ENCODE peak calls at places on chromosomes 4 and X, in ten cellular contexts. One of them, this sample, is unnamed.

GRCh38 chr4:4502694-4503311 is 39.0 kb downstream of the STX18 start:
- DNase-seq in CD4-positive, CD25-positive, alpha-beta regulatory T cell: no peak
- DNase-seq in HL-60: no peak
- DNase-seq in OCI-LY7: no peak
- DNase-seq in psoas muscle: no peak
- DNase-seq in fibroblast of lung: peak; percentile 61
- DNase-seq in upper lobe of left lung: no peak
- DNase-seq in heart right ventricle: no peak
- DNase-seq in mucosa of descending colon: no peak
- DNase-seq in bronchial epithelial cell: no peak
- DNase-seq in this sample: no peak

GRCh38 chrX:1292581-1293310 is 24.1 kb downstream of the CSF2RA start:
- DNase-seq in psoas muscle: no peak
- DNase-seq in fibroblast of lung: no peak
- DNase-seq in mucosa of descending colon: no peak
- DNase-seq in bronchial epithelial cell: no peak
- DNase-seq in HL-60: peak; percentile 63
- DNase-seq in upper lobe of left lung: no peak
- DNase-seq in OCI-LY7: no peak
- DNase-seq in heart right ventricle: no peak
- DNase-seq in CD4-positive, CD25-positive, alpha-beta regulatory T cell: no peak
- DNase-seq in this sample: no peak

GRCh38 chr4:7313361-7313811 is 121.0 kb downstream of the SORCS2 start:
- DNase-seq in OCI-LY7: no peak
- DNase-seq in HL-60: no peak
- DNase-seq in upper lobe of left lung: no peak
- DNase-seq in heart right ventricle: no peak
- DNase-seq in fibroblast of lung: no peak
- DNase-seq in psoas muscle: peak; percentile 6
- DNase-seq in bronchial epithelial cell: no peak
- DNase-seq in CD4-positive, CD25-positive, alpha-beta regulatory T cell: no peak
- DNase-seq in mucosa of descending colon: peak; percentile 44
- DNase-seq in this sample: no peak

GRCh38 chrX:66163849-66164401 is at the start of gene HEPH:
- DNase-seq in heart right ventricle: no peak
- DNase-seq in psoas muscle: no peak
- DNase-seq in OCI-LY7: no peak
- DNase-seq in CD4-positive, CD25-positive, alpha-beta regulatory T cell: no peak
- DNase-seq in upper lobe of left lung: no peak
- DNase-seq in mucosa of descending colon: no peak
- DNase-seq in bronchial epithelial cell: no peak
- DNase-seq in fibroblast of lung: peak; percentile 57
- DNase-seq in HL-60: no peak
- DNase-seq in this sample: no peak

GRCh38 chr4:183177001-183177400 is 77.9 kb downstream of the WWC2 start:
- DNase-seq in CD4-positive, CD25-positive, alpha-beta regulatory T cell: no peak
- DNase-seq in fibroblast of lung: no peak
- DNase-seq in upper lobe of left lung: no peak
- DNase-seq in bronchial epithelial cell: peak; percentile 75
- DNase-seq in OCI-LY7: no peak
- DNase-seq in psoas muscle: no peak
- DNase-seq in mucosa of descending colon: no peak
- DNase-seq in heart right ventricle: no peak
- DNase-seq in HL-60: no peak
- DNase-seq in this sample: peak; percentile 66

GRCh38 chrX:107742754-107743191 is 32.8 kb downstream of the TSC22D3 start:
- DNase-seq in fibroblast of lung: no peak
- DNase-seq in HL-60: no peak
- DNase-seq in upper lobe of left lung: peak; percentile 61
- DNase-seq in bronchial epithelial cell: no peak
- DNase-seq in OCI-LY7: no peak
- DNase-seq in CD4-positive, CD25-positive, alpha-beta regulatory T cell: no peak
- DNase-seq in heart right ventricle: no peak
- DNase-seq in psoas muscle: peak; percentile 36
- DNase-seq in mucosa of descending colon: peak; percentile 64
- DNase-seq in this sample: no peak

GRCh38 chrX:150570512-150570911 is 2.1 kb downstream of the MTM1 start:
- DNase-seq in OCI-LY7: no peak
- DNase-seq in CD4-positive, CD25-positive, alpha-beta regulatory T cell: no peak
- DNase-seq in heart right ventricle: no peak
- DNase-seq in psoas muscle: no peak
- DNase-seq in fibroblast of lung: no peak
- DNase-seq in HL-60: peak; percentile 39
- DNase-seq in bronchial epithelial cell: no peak
- DNase-seq in upper lobe of left lung: no peak
- DNase-seq in mucosa of descending colon: no peak
- DNase-seq in this sample: peak; percentile 32

GRCh38 chrX:15694968-15695451 is 30.4 kb upstream of the CLTRN start:
- DNase-seq in CD4-positive, CD25-positive, alpha-beta regulatory T cell: no peak
- DNase-seq in fibroblast of lung: no peak
- DNase-seq in bronchial epithelial cell: no peak
- DNase-seq in psoas muscle: no peak
- DNase-seq in mucosa of descending colon: no peak
- DNase-seq in heart right ventricle: no peak
- DNase-seq in upper lobe of left lung: no peak
- DNase-seq in OCI-LY7: no peak
- DNase-seq in HL-60: no peak
- DNase-seq in this sample: no peak

GRCh38 chr4:184196730-184197355 is 20.8 kb downstream of the ENPP6 start:
- DNase-seq in mucosa of descending colon: no peak
- DNase-seq in HL-60: no peak
- DNase-seq in psoas muscle: no peak
- DNase-seq in fibroblast of lung: no peak
- DNase-seq in bronchial epithelial cell: peak; percentile 15
- DNase-seq in CD4-positive, CD25-positive, alpha-beta regulatory T cell: no peak
- DNase-seq in heart right ventricle: no peak
- DNase-seq in upper lobe of left lung: no peak
- DNase-seq in OCI-LY7: no peak
- DNase-seq in this sample: peak; percentile 6

GRCh38 chr4:147173797-147174196 is 228.1 kb upstream of the TTC29 start:
- DNase-seq in upper lobe of left lung: no peak
- DNase-seq in CD4-positive, CD25-positive, alpha-beta regulatory T cell: no peak
- DNase-seq in bronchial epithelial cell: no peak
- DNase-seq in mucosa of descending colon: no peak
- DNase-seq in OCI-LY7: no peak
- DNase-seq in heart right ventricle: no peak
- DNase-seq in HL-60: no peak
- DNase-seq in psoas muscle: no peak
- DNase-seq in fibroblast of lung: no peak
- DNase-seq in this sample: no peak

GRCh38 chrX:129086802-129087201 is 436.5 kb downstream of the SMARCA1 start:
- DNase-seq in mucosa of descending colon: no peak
- DNase-seq in HL-60: no peak
- DNase-seq in psoas muscle: no peak
- DNase-seq in fibroblast of lung: no peak
- DNase-seq in bronchial epithelial cell: no peak
- DNase-seq in heart right ventricle: no peak
- DNase-seq in OCI-LY7: no peak
- DNase-seq in CD4-positive, CD25-positive, alpha-beta regulatory T cell: no peak
- DNase-seq in upper lobe of left lung: no peak
- DNase-seq in this sample: no peak

GRCh38 chrX:48938721-48939416 is 18.5 kb downstream of the OTUD5 start:
- DNase-seq in heart right ventricle: no peak
- DNase-seq in upper lobe of left lung: no peak
- DNase-seq in fibroblast of lung: no peak
- DNase-seq in bronchial epithelial cell: no peak
- DNase-seq in mucosa of descending colon: peak; percentile 66
- DNase-seq in HL-60: no peak
- DNase-seq in psoas muscle: no peak
- DNase-seq in CD4-positive, CD25-positive, alpha-beta regulatory T cell: peak; percentile 70
- DNase-seq in OCI-LY7: peak; percentile 80
- DNase-seq in this sample: no peak

GRCh38 chr4:108954880-108955279 is 192.0 kb upstream of the ETNPPL start:
- DNase-seq in OCI-LY7: no peak
- DNase-seq in bronchial epithelial cell: peak; percentile 7
- DNase-seq in CD4-positive, CD25-positive, alpha-beta regulatory T cell: no peak
- DNase-seq in fibroblast of lung: no peak
- DNase-seq in HL-60: no peak
- DNase-seq in heart right ventricle: no peak
- DNase-seq in mucosa of descending colon: no peak
- DNase-seq in upper lobe of left lung: no peak
- DNase-seq in psoas muscle: no peak
- DNase-seq in this sample: no peak

GRCh38 chr4:122797405-122798094 is 29.1 kb upstream of the FGF2 start:
- DNase-seq in CD4-positive, CD25-positive, alpha-beta regulatory T cell: no peak
- DNase-seq in bronchial epithelial cell: no peak
- DNase-seq in mucosa of descending colon: no peak
- DNase-seq in fibroblast of lung: no peak
- DNase-seq in HL-60: no peak
- DNase-seq in OCI-LY7: no peak
- DNase-seq in psoas muscle: no peak
- DNase-seq in heart right ventricle: no peak
- DNase-seq in upper lobe of left lung: no peak
- DNase-seq in this sample: no peak
- H3K4me3 ChIP-seq in CD4-positive, CD25-positive, alpha-beta regulatory T cell: no peak overlapping the region
- H3K4me3 ChIP-seq in bronchial epithelial cell: no peak overlapping the region
- H3K4me3 ChIP-seq in mucosa of descending colon: no peak overlapping the region
- H3K4me3 ChIP-seq in fibroblast of lung: no peak overlapping the region
- H3K4me3 ChIP-seq in HL-60: no peak overlapping the region
- H3K4me3 ChIP-seq in OCI-LY7: no peak overlapping the region
- H3K4me3 ChIP-seq in psoas muscle: peak overlapping the region; percentile 13
- H3K4me3 ChIP-seq in heart right ventricle: peak overlapping the region; percentile 38
- H3K4me3 ChIP-seq in upper lobe of left lung: no peak overlapping the region
- H3K4me3 ChIP-seq in this sample: no peak overlapping the region

GRCh38 chrX:74656079-74656745 is 41.8 kb upstream of the RLIM start:
- DNase-seq in CD4-positive, CD25-positive, alpha-beta regulatory T cell: no peak
- DNase-seq in heart right ventricle: no peak
- DNase-seq in psoas muscle: no peak
- DNase-seq in HL-60: no peak
- DNase-seq in upper lobe of left lung: no peak
- DNase-seq in bronchial epithelial cell: no peak
- DNase-seq in fibroblast of lung: no peak
- DNase-seq in mucosa of descending colon: no peak
- DNase-seq in OCI-LY7: no peak
- DNase-seq in this sample: no peak
- H3K4me3 ChIP-seq in CD4-positive, CD25-positive, alpha-beta regulatory T cell: no peak overlapping the region
- H3K4me3 ChIP-seq in heart right ventricle: no peak overlapping the region
- H3K4me3 ChIP-seq in psoas muscle: no peak overlapping the region
- H3K4me3 ChIP-seq in HL-60: no peak overlapping the region
- H3K4me3 ChIP-seq in upper lobe of left lung: no peak overlapping the region
- H3K4me3 ChIP-seq in bronchial epithelial cell: no peak overlapping the region
- H3K4me3 ChIP-seq in fibroblast of lung: no peak overlapping the region
- H3K4me3 ChIP-seq in mucosa of descending colon: no peak overlapping the region
- H3K4me3 ChIP-seq in OCI-LY7: no peak overlapping the region
- H3K4me3 ChIP-seq in this sample: no peak overlapping the region

DNA sequence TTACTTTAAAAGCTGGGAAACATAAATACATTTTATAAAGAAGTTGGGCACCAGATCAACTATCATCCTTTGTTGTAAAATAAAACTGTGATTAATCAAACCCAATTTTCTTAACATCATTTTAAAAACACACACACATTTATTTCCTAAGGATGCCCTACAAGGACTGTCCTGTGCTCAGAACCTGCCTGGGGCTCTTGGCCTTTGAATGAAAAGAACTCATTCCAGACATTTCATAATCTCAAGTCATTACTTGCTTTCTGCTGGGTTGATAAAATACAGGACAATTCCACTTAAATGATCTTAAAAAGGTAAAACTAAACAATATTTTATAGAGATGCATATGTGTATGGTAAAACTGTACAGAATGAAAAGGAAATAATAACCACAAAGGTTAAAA is 2.8 kb downstream of the SH3D19 start:
- DNase-seq in fibroblast of lung: no peak
- DNase-seq in HL-60: no peak
- DNase-seq in upper lobe of left lung: no peak
- DNase-seq in mucosa of descending colon: no peak
- DNase-seq in OCI-LY7: no peak
- DNase-seq in CD4-positive, CD25-positive, alpha-beta regulatory T cell: no peak
- DNase-seq in heart right ventricle: no peak
- DNase-seq in psoas muscle: no peak
- DNase-seq in bronchial epithelial cell: peak; percentile 50
- DNase-seq in this sample: no peak
- H3K4me3 ChIP-seq in fibroblast of lung: no peak overlapping the region
- H3K4me3 ChIP-seq in HL-60: no peak overlapping the region
- H3K4me3 ChIP-seq in upper lobe of left lung: no peak overlapping the region
- H3K4me3 ChIP-seq in mucosa of descending colon: no peak overlapping the region
- H3K4me3 ChIP-seq in OCI-LY7: no peak overlapping the region
- H3K4me3 ChIP-seq in CD4-positive, CD25-positive, alpha-beta regulatory T cell: no peak overlapping the region
- H3K4me3 ChIP-seq in heart right ventricle: peak overlapping the region; percentile 93
- H3K4me3 ChIP-seq in psoas muscle: no peak overlapping the region
- H3K4me3 ChIP-seq in bronchial epithelial cell: no peak overlapping the region
- H3K4me3 ChIP-seq in this sample: peak overlapping the region; percentile 71

GRCh38 chrX:40169193-40170086 is 71.7 kb upstream of the BCOR start:
- DNase-seq in CD4-positive, CD25-positive, alpha-beta regulatory T cell: peak; percentile 63
- DNase-seq in fibroblast of lung: peak; percentile 81
- DNase-seq in HL-60: peak; percentile 26
- DNase-seq in mucosa of descending colon: peak; percentile 83
- DNase-seq in upper lobe of left lung: peak; percentile 83
- DNase-seq in psoas muscle: peak; percentile 48
- DNase-seq in heart right ventricle: no peak
- DNase-seq in OCI-LY7: peak; percentile 92
- DNase-seq in bronchial epithelial cell: peak; percentile 61
- DNase-seq in this sample: peak; percentile 85

GRCh38 chrX:40172980-40173661 is 75.4 kb upstream of the BCOR start:
- DNase-seq in heart right ventricle: no peak
- DNase-seq in upper lobe of left lung: no peak
- DNase-seq in fibroblast of lung: no peak
- DNase-seq in OCI-LY7: peak; percentile 10
- DNase-seq in HL-60: no peak
- DNase-seq in bronchial epithelial cell: no peak
- DNase-seq in mucosa of descending colon: no peak
- DNase-seq in psoas muscle: no peak
- DNase-seq in CD4-positive, CD25-positive, alpha-beta regulatory T cell: no peak
- DNase-seq in this sample: no peak

GRCh38 chrX:40172169-40172979 is 74.6 kb upstream of the BCOR start:
- DNase-seq in bronchial epithelial cell: no peak
- DNase-seq in mucosa of descending colon: peak; percentile 84
- DNase-seq in HL-60: no peak
- DNase-seq in OCI-LY7: peak; percentile 56
- DNase-seq in heart right ventricle: peak; percentile 73
- DNase-seq in fibroblast of lung: peak; percentile 56
- DNase-seq in CD4-positive, CD25-positive, alpha-beta regulatory T cell: no peak
- DNase-seq in psoas muscle: peak; percentile 70
- DNase-seq in upper lobe of left lung: peak; percentile 93
- DNase-seq in this sample: peak; percentile 49

GRCh38 chrX:40170830-40171512 is 73.2 kb upstream of the BCOR start:
- DNase-seq in mucosa of descending colon: no peak
- DNase-seq in upper lobe of left lung: no peak
- DNase-seq in CD4-positive, CD25-positive, alpha-beta regulatory T cell: no peak
- DNase-seq in heart right ventricle: peak; percentile 24
- DNase-seq in HL-60: no peak
- DNase-seq in bronchial epithelial cell: no peak
- DNase-seq in fibroblast of lung: no peak
- DNase-seq in OCI-LY7: peak; percentile 62
- DNase-seq in psoas muscle: no peak
- DNase-seq in this sample: peak; percentile 38

DNA sequence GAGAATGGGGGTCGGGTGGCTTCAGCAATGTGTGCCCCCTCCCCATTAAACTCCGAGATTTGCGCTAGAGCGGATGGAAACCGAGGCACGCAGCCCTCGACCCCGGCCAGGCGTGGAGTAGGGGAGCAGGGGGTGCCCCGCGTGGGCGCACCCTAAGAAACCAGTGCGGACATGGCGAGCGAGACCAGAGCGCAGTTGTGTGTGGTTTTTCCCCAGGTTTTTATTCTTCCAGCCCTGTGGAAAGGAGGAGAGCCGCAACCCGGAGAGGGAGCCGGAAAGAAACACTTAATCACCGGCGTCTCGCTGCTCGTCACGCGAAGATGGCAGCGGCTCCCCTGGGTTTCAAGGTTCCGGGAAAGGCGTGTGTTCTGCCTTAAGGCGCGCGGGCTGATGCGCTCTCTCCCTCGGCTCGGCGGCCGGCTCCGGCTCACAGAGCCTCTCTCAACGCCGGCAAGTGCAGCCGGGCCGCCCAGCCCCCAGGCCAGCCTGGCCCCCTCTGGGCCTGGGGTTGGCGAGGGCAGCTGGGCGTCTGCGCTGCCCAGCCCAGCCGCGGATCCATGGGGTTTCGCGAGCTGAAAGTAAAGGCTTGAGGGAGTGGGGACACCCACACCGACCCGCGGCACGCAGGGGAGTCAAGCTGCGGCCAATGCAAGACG is 73.9 kb upstream of the BCOR start:
- DNase-seq in heart right ventricle: peak; percentile 35
- DNase-seq in fibroblast of lung: no peak
- DNase-seq in bronchial epithelial cell: no peak
- DNase-seq in upper lobe of left lung: peak; percentile 87
- DNase-seq in CD4-positive, CD25-positive, alpha-beta regulatory T cell: no peak
- DNase-seq in psoas muscle: peak; percentile 47
- DNase-seq in mucosa of descending colon: no peak
- DNase-seq in OCI-LY7: peak; percentile 66
- DNase-seq in HL-60: no peak
- DNase-seq in this sample: peak; percentile 36
- H3K4me3 ChIP-seq in heart right ventricle: peak overlapping the region; percentile 69
- H3K4me3 ChIP-seq in fibroblast of lung: peak overlapping the region; percentile 5
- H3K4me3 ChIP-seq in bronchial epithelial cell: peak overlapping the region; percentile 37
- H3K4me3 ChIP-seq in upper lobe of left lung: peak overlapping the region; percentile 2
- H3K4me3 ChIP-seq in CD4-positive, CD25-positive, alpha-beta regulatory T cell: peak overlapping the region; percentile 32
- H3K4me3 ChIP-seq in psoas muscle: peak overlapping the region; percentile 63
- H3K4me3 ChIP-seq in mucosa of descending colon: no peak overlapping the region
- H3K4me3 ChIP-seq in OCI-LY7: peak overlapping the region; percentile 74
- H3K4me3 ChIP-seq in HL-60: no peak overlapping the region
- H3K4me3 ChIP-seq in this sample: peak overlapping the region; percentile 67